ENCODE peak calls at places on chromosomes 5 and 9, in seven cellular contexts. D, Z, G, X, Q, M and E are unnamed samples.

GRCh38 chr5:140342287-140342686 is 4.1 kb downstream of the HBEGF start:
- DNase-seq in Z (no peak), X (no peak), D (no peak), G (no peak), Q (peak), M (no peak), E (no peak)

GRCh38 chr5:141637693-141638419 is 1.1 kb downstream of the RELL2 start:
- DNase-seq in Q (peak), X (peak), Z (peak), M (no peak), G (no peak), D (peak), E (peak)

GRCh38 chr5:34538026-34538672 is 118.0 kb upstream of the RAI14 start:
- DNase-seq in Q (no peak), X (no peak), Z (peak), M (no peak), D (no peak), G (no peak), E (no peak)

GRCh38 chr5:179268399-179268952 is 76.8 kb downstream of the ADAMTS2 start:
- DNase-seq in Z (peak), G (no peak), D (peak), Q (no peak), M (peak), X (peak), E (peak)

GRCh38 chr9:118473527-118473926 is 769.3 kb downstream of the TLR4 start:
- DNase-seq in Q (no peak), M (no peak), Z (no peak), D (no peak), G (no peak), X (no peak), E (no peak)

GRCh38 chr5:61683926-61684325 is 351.9 kb downstream of the ZSWIM6 start:
- DNase-seq in M (no peak), D (no peak), G (no peak), Q (no peak), X (no peak), Z (no peak), E (no peak)

GRCh38 chr5:107812570-107813141 is 141.9 kb upstream of the EFNA5 start:
- DNase-seq in Z (no peak), M (no peak), G (no peak), X (no peak), Q (no peak), D (no peak), E (no peak)

GRCh38 chr9:73577867-73578266 is 426.2 kb downstream of the ANXA1 start:
- DNase-seq in M (no peak), D (no peak), X (no peak), G (no peak), Z (no peak), Q (no peak), E (no peak)

GRCh38 chr9:88980732-88981336 is 10.4 kb upstream of the S1PR3 start:
- DNase-seq in X (no peak), M (no peak), Z (no peak), G (no peak), Q (no peak), D (no peak), E (no peak)

GRCh38 chr5:90994796-90995195 is 388.3 kb downstream of the ARRDC3 start:
- DNase-seq in G (no peak), X (no peak), D (no peak), Z (no peak), Q (no peak), M (no peak), E (no peak)

GRCh38 chr9:125343518-125344284 is 82.1 kb downstream of the GAPVD1 start:
- DNase-seq in Z (no peak), M (no peak), X (no peak), D (no peak), Q (no peak), G (no peak), E (no peak)

GRCh38 chr5:130762031-130762430 is 403.0 kb downstream of the HINT1 start:
- DNase-seq in X (no peak), G (no peak), Z (no peak), M (no peak), Q (no peak), D (no peak), E (no peak)

GRCh38 chr5:123879071-123879470 is 367.1 kb downstream of the CSNK1G3 start:
- DNase-seq in G (no peak), M (no peak), D (no peak), X (no peak), Q (no peak), Z (no peak), E (no peak)

GRCh38 chr5:96997265-96997859 is 61.5 kb downstream of the LNPEP start:
- DNase-seq in G (peak), X (peak), D (no peak), Z (no peak), M (no peak), Q (no peak), E (no peak)

GRCh38 chr9:87217056-87217455 is 269.8 kb upstream of the GAS1 start:
- DNase-seq in G (no peak), X (no peak), Z (no peak), M (no peak), Q (no peak), D (no peak), E (no peak)

GRCh38 chr5:39376293-39376714 is 12.0 kb upstream of the C9 start:
- DNase-seq in Q (no peak), Z (no peak), X (peak), G (peak), M (no peak), D (no peak), E (peak)

GRCh38 chr5:176892663-176893062 is 6.5 kb downstream of the HK3 start:
- DNase-seq in Z (peak), D (no peak), X (no peak), Q (no peak), G (no peak), M (no peak), E (no peak)

GRCh38 chr5:111762895-111763294 is 5.9 kb upstream of the NREP start:
- DNase-seq in D (no peak), M (no peak), Q (no peak), Z (no peak), G (no peak), X (no peak), E (no peak)

GRCh38 chr5:6545770-6546690 is 86.8 kb downstream of the NSUN2 start:
- DNase-seq in Q (peak), M (peak), Z (no peak), G (no peak), X (no peak), D (no peak), E (no peak)

GRCh38 chr5:159449925-159450324 is 119.6 kb upstream of the IL12B start:
- DNase-seq in D (no peak), Z (no peak), M (no peak), G (peak), X (no peak), Q (no peak), E (no peak)

GRCh38 chr9:133889498-133890301 is 102.4 kb downstream of the VAV2 start:
- DNase-seq in M (no peak), D (no peak), X (no peak), Z (no peak), Q (no peak), G (peak), E (no peak)

GRCh38 chr5:100691545-100691944 is 156.4 kb downstream of the FAM174A start:
- DNase-seq in M (no peak), G (no peak), Z (no peak), X (no peak), D (no peak), Q (no peak), E (no peak)

GRCh38 chr9:133484671-133485437 is 6.0 kb upstream of the SLC2A6 start:
- DNase-seq in Z (peak), X (no peak), Q (no peak), M (no peak), G (no peak), D (no peak), E (no peak)

GRCh38 chr5:140360681-140361479 is 886 bp downstream of the SLC4A9 start:
- DNase-seq in M (no peak), G (no peak), D (no peak), Z (no peak), Q (no peak), X (no peak), E (no peak)

GRCh38 chr5:41636605-41637004 is 126.2 kb upstream of the PLCXD3 start:
- DNase-seq in D (no peak), G (peak), M (no peak), Q (no peak), Z (no peak), X (peak), E (no peak)

GRCh38 chr5:168590666-168591065 is 11.5 kb upstream of the PANK3 start:
- DNase-seq in M (no peak), G (no peak), X (no peak), Q (no peak), Z (no peak), D (no peak), E (peak)

GRCh38 chr9:26169684-26170083 is 491.4 kb upstream of the TUSC1 start:
- DNase-seq in Q (no peak), G (peak), Z (no peak), X (no peak), D (no peak), M (no peak), E (no peak)

GRCh38 chr9:69131682-69132081 is 42.4 kb upstream of the TJP2 start:
- DNase-seq in G (no peak), M (peak), Q (peak), D (no peak), X (peak), Z (no peak), E (no peak)

GRCh38 chr5:96718635-96719077 is 56.5 kb downstream of the CAST start:
- DNase-seq in Q (no peak), G (no peak), X (no peak), D (peak), Z (peak), M (peak), E (peak)

GRCh38 chr9:621199-621860 is 220.2 kb upstream of the DMRT1 start:
- DNase-seq in G (no peak), Q (no peak), Z (no peak), M (no peak), D (no peak), X (no peak), E (no peak)

GRCh38 chr5:32445831-32446614 is 1.5 kb upstream of the ZFR start:
- DNase-seq in Z (no peak), G (no peak), D (no peak), X (no peak), Q (no peak), M (no peak), E (peak)

GRCh38 chr5:175595905-175596304 is 62.0 kb upstream of the HRH2 start:
- DNase-seq in M (no peak), Q (no peak), Z (no peak), D (no peak), G (no peak), X (no peak), E (no peak)

GRCh38 chr5:143717400-143717799 is 94.6 kb upstream of the HMHB1 start:
- DNase-seq in D (no peak), G (no peak), X (no peak), Z (no peak), M (no peak), Q (no peak), E (no peak)

GRCh38 chr5:154701181-154701580 is 54.0 kb upstream of the LARP1 start:
- DNase-seq in Q (no peak), X (peak), G (no peak), M (no peak), D (no peak), Z (no peak), E (no peak)

GRCh38 chr5:17105744-17106450 is 111.5 kb upstream of the BASP1 start:
- DNase-seq in X (no peak), Z (no peak), G (no peak), M (peak), D (no peak), Q (no peak), E (no peak)

GRCh38 chr9:77435688-77436087 is 212.4 kb downstream of the GNA14 start:
- DNase-seq in D (no peak), G (no peak), M (no peak), Z (no peak), X (no peak), Q (no peak), E (no peak)

GRCh38 chr9:105244996-105245719 is 707 bp downstream of the SLC44A1 start:
- DNase-seq in G (peak), M (peak), X (no peak), D (peak), Z (peak), Q (peak), E (peak)
- TF ChIP-seq EP300 in G (no peak), M (no peak), X (no peak), D (no peak), Z (no peak), Q (no peak), E (no peak)

GRCh38 chr5:146088098-146088497 is 17.3 kb downstream of the PLAC8L1 start:
- DNase-seq in X (no peak), D (no peak), M (no peak), Z (no peak), G (no peak), Q (no peak), E (no peak)

GRCh38 chr5:146082798-146083197 is 22.6 kb downstream of the PLAC8L1 start:
- DNase-seq in G (no peak), D (no peak), Q (no peak), M (no peak), X (no peak), Z (no peak), E (no peak)

GRCh38 chr5:146079695-146080361 is 25.5 kb downstream of the PLAC8L1 start:
- DNase-seq in M (no peak), X (no peak), G (no peak), Z (no peak), D (no peak), Q (no peak), E (no peak)

GRCh38 chr5:146081685-146082084 is 23.7 kb downstream of the PLAC8L1 start:
- DNase-seq in D (no peak), G (no peak), Z (no peak), X (no peak), M (no peak), Q (no peak), E (no peak)

GRCh38 chr5:146084376-146084775 is 21.0 kb downstream of the PLAC8L1 start:
- DNase-seq in D (no peak), G (no peak), Z (no peak), M (no peak), Q (no peak), X (no peak), E (no peak)
- H3K4me3 ChIP-seq in D (no peak), G (no peak), Z (no peak), M (no peak), Q (no peak), X (no peak), E (no peak)

GRCh38 chr9:126916909-126917308 is 2.3 kb downstream of the RALGPS1 start:
- DNase-seq in G (no peak), M (no peak), Z (no peak), X (peak), Q (no peak), D (no peak), E (no peak)

GRCh38 chr9:126919193-126919592 is 4.6 kb downstream of the RALGPS1 start:
- DNase-seq in G (no peak), D (no peak), M (no peak), Z (no peak), X (peak), Q (no peak), E (no peak)

GRCh38 chr9:126915281-126915816 is 767 bp downstream of the RALGPS1 start:
- DNase-seq in G (peak), X (no peak), Z (peak), D (peak), Q (peak), M (peak), E (peak)

GRCh38 chr9:126915846-126916543 is 1.4 kb downstream of the RALGPS1 start:
- DNase-seq in Z (no peak), Q (no peak), X (peak), D (no peak), G (no peak), M (no peak), E (peak)

GRCh38 chr9:126914458-126915280 is at the start of gene RALGPS1:
- DNase-seq in D (peak), G (peak), Q (peak), M (peak), X (peak), Z (peak), E (peak)
- H3K27ac ChIP-seq in D (peak), G (peak), Q (peak), M (peak), X (no peak), Z (peak), E (peak)

GRCh38 chr5:76345582-76345981 is 57.5 kb upstream of the IQGAP2 start:
- DNase-seq in M (no peak), Z (no peak), D (no peak), X (no peak), G (no peak), Q (no peak), E (no peak)

GRCh38 chr5:76356887-76357286 is 46.2 kb upstream of the IQGAP2 start:
- DNase-seq in X (no peak), D (no peak), M (no peak), Z (no peak), Q (no peak), G (no peak), E (no peak)

GRCh38 chr5:76351176-76351575 is 51.9 kb upstream of the IQGAP2 start:
- DNase-seq in D (no peak), Z (no peak), Q (no peak), G (no peak), M (no peak), X (no peak), E (no peak)

GRCh38 chr5:76351577-76351976 is 51.5 kb upstream of the IQGAP2 start:
- DNase-seq in Q (no peak), X (no peak), Z (no peak), G (no peak), D (no peak), M (no peak), E (no peak)
- TF ChIP-seq EP300 in Q (no peak), X (no peak), Z (no peak), G (no peak), D (no peak), M (no peak), E (no peak)

GRCh38 chr5:1791176-1791575 is 8.5 kb downstream of the MRPL36 start:
- DNase-seq in X (no peak), Q (peak), Z (no peak), D (no peak), M (no peak), G (no peak), E (no peak)

GRCh38 chr5:1794896-1795290 is 4.7 kb downstream of the MRPL36 start:
- DNase-seq in Z (no peak), Q (peak), D (no peak), M (peak), X (no peak), G (no peak), E (no peak)

GRCh38 chr5:1793966-1794895 is 5.4 kb downstream of the MRPL36 start:
- DNase-seq in M (peak), D (peak), G (no peak), Z (no peak), X (peak), Q (peak), E (peak)

GRCh38 chr5:1792842-1793266 is 6.8 kb downstream of the MRPL36 start:
- DNase-seq in M (peak), G (no peak), Z (peak), X (no peak), Q (peak), D (peak), E (peak)

GRCh38 chr5:1793301-1793740 is 6.3 kb downstream of the MRPL36 start:
- DNase-seq in M (peak), X (no peak), Z (no peak), Q (peak), G (no peak), D (peak), E (no peak)
- H3K4me3 ChIP-seq in M (no peak), X (no peak), Z (no peak), Q (no peak), G (no peak), D (no peak), E (no peak)

GRCh38 chr9:95078516-95078915 is 239.0 kb downstream of the FANCC start:
- DNase-seq in Q (peak), X (no peak), G (no peak), D (no peak), Z (no peak), M (no peak), E (no peak)
- H3K27ac ChIP-seq in Q (peak), X (no peak), G (no peak), D (no peak), Z (peak), M (peak), E (peak)

GRCh38 chr9:106065579-106066214 is 371.4 kb downstream of the TMEM38B start:
- DNase-seq in Z (no peak), G (no peak), D (no peak), X (no peak), Q (no peak), M (no peak), E (no peak)

GRCh38 chr9:106062252-106062651 is 367.9 kb downstream of the TMEM38B start:
- DNase-seq in Z (no peak), M (no peak), G (no peak), X (no peak), Q (no peak), D (no peak), E (no peak)

GRCh38 chr9:106069241-106069640 is 374.9 kb downstream of the TMEM38B start:
- DNase-seq in X (no peak), M (no peak), G (no peak), Q (no peak), D (no peak), Z (no peak), E (no peak)

GRCh38 chr9:106072421-106072820 is 378.1 kb downstream of the TMEM38B start:
- DNase-seq in D (no peak), M (no peak), Z (no peak), G (no peak), Q (no peak), X (no peak), E (no peak)

GRCh38 chr9:106066937-106067545 is 372.7 kb downstream of the TMEM38B start:
- DNase-seq in G (no peak), M (no peak), D (no peak), Z (no peak), X (no peak), Q (peak), E (no peak)
- TF ChIP-seq EP300 in G (no peak), M (no peak), D (no peak), Z (no peak), X (no peak), Q (no peak), E (no peak)

GRCh38 chr5:79193643-79194042 is 42.3 kb upstream of the JMY start:
- DNase-seq in Q (no peak), M (no peak), G (no peak), X (no peak), Z (no peak), D (no peak), E (no peak)

GRCh38 chr5:79189439-79190234 is 46.3 kb upstream of the JMY start:
- DNase-seq in Z (no peak), X (no peak), M (no peak), Q (no peak), D (no peak), G (no peak), E (no peak)

GRCh38 chr5:79191457-79191856 is 44.5 kb upstream of the JMY start:
- DNase-seq in Z (no peak), G (no peak), X (no peak), D (no peak), M (no peak), Q (no peak), E (no peak)

GRCh38 chr5:79186455-79186854 is 49.5 kb upstream of the JMY start:
- DNase-seq in Q (no peak), M (no peak), X (no peak), G (no peak), D (no peak), Z (no peak), E (no peak)

GRCh38 chr5:79190235-79190529 is 45.7 kb upstream of the JMY start:
- DNase-seq in Q (no peak), D (no peak), X (no peak), Z (no peak), M (no peak), G (no peak), E (no peak)
- H3K4me3 ChIP-seq in Q (no peak), D (no peak), X (no peak), Z (no peak), M (no peak), G (no peak), E (no peak)

GRCh38 chr9:137556069-137556838 is 4.6 kb downstream of the MRPL41 start:
- DNase-seq in Z (peak), X (no peak), Q (no peak), G (no peak), D (no peak), M (no peak), E (peak)
- H3K27ac ChIP-seq in Z (no peak), X (no peak), Q (peak), G (no peak), D (no peak), M (no peak), E (peak)